ENCODE peak calls at places on chromosomes 11 and 22, in four cellular contexts. K, I, C and P are unnamed samples.

GRCh38 chr11:30432177-30432576 is 109.3 kb downstream of the ARL14EP start:
- DNase-seq in K (no peak), I (no peak), C (no peak), P (no peak)

GRCh38 chr11:99419991-99420390 is 399.2 kb downstream of the CNTN5 start:
- DNase-seq in K (no peak), I (no peak), C (no peak), P (no peak)

GRCh38 chr11:35639591-35640179 is 21.4 kb downstream of the FJX1 start:
- DNase-seq in K (no peak), I (no peak), C (no peak), P (no peak)

GRCh38 chr11:31834237-31834636 is 23.1 kb upstream of the PAX6 start:
- DNase-seq in K (peak), I (no peak), C (no peak), P (no peak)

GRCh38 chr11:63985812-63986155 is 454 bp upstream of the OTUB1 start:
- DNase-seq in K (peak), I (peak), C (peak), P (no peak)

GRCh38 chr22:37566329-37566837 is 6.1 kb downstream of the CDC42EP1 start:
- DNase-seq in K (no peak), I (no peak), C (no peak), P (no peak)

GRCh38 chr11:61004841-61005240 is 33.4 kb downstream of the CD6 start:
- DNase-seq in K (no peak), I (no peak), C (no peak), P (no peak)

GRCh38 chr11:121464352-121464946 is 11.7 kb upstream of the SORL1-AS1 start:
- DNase-seq in K (no peak), I (no peak), C (no peak), P (peak)

GRCh38 chr11:102626686-102627085 is 1.6 kb upstream of the MMP20 start:
- DNase-seq in K (no peak), I (no peak), C (no peak), P (no peak)

GRCh38 chr11:111528557-111528956 is 12.0 kb upstream of the LAYN start:
- DNase-seq in K (no peak), I (no peak), C (no peak), P (no peak)

GRCh38 chr22:19734163-19734562 is 10.8 kb downstream of the GP1BB start:
- DNase-seq in K (no peak), I (no peak), C (no peak), P (no peak)

GRCh38 chr11:27347949-27348879 is 14.8 kb downstream of the CCDC34 start:
- DNase-seq in K (no peak), I (no peak), C (no peak), P (no peak)

GRCh38 chr11:83087035-83087434 is 15.3 kb upstream of the RAB30 start:
- DNase-seq in K (no peak), I (no peak), C (no peak), P (no peak)

GRCh38 chr11:121023848-121024751 is at the start of gene TBCEL:
- DNase-seq in K (peak), I (peak), C (peak), P (peak)

GRCh38 chr11:95584180-95584579 is 205.4 kb downstream of the FAM76B start:
- DNase-seq in K (no peak), I (no peak), C (no peak), P (no peak)

GRCh38 chr11:129881570-129882170 is 13.7 kb downstream of the NFRKB start:
- DNase-seq in K (peak), I (no peak), C (peak), P (no peak)

GRCh38 chr22:27405672-27406388 is 395.7 kb downstream of the MN1 start:
- DNase-seq in K (peak), I (no peak), C (peak), P (peak)

GRCh38 chr11:64170419-64170818 is 4.5 kb upstream of the MACROD1 start:
- DNase-seq in K (no peak), I (no peak), C (no peak), P (no peak)

GRCh38 chr11:61068581-61068980 is 33.7 kb upstream of the CD5 start:
- DNase-seq in K (no peak), I (no peak), C (no peak), P (no peak)

GRCh38 chr11:28464252-28464867 is 356.2 kb downstream of the METTL15 start:
- DNase-seq in K (no peak), I (no peak), C (no peak), P (no peak)

GRCh38 chr22:22935546-22936157 is 48.0 kb downstream of the IGLL5 start:
- DNase-seq in K (peak), I (peak), C (peak), P (no peak)

GRCh38 chr11:75583710-75584658 is 21.9 kb downstream of the SERPINH1 start:
- DNase-seq in K (peak), I (no peak), C (peak), P (no peak)

GRCh38 chr22:37630839-37631435 is 8.5 kb upstream of the SH3BP1 start:
- DNase-seq in K (no peak), I (no peak), C (peak), P (no peak)

GRCh38 chr11:120178441-120179070 is 32.3 kb upstream of the OAF start:
- DNase-seq in K (no peak), I (no peak), C (no peak), P (no peak)

GRCh38 chr11:72932132-72932570 is 117.9 kb downstream of the ATG16L2 start:
- DNase-seq in K (no peak), I (no peak), C (no peak), P (no peak)

GRCh38 chr11:61840371-61840770 is 12.3 kb downstream of the FADS2 start:
- DNase-seq in K (no peak), I (no peak), C (no peak), P (no peak)

GRCh38 chr22:22878801-22879674 is 8.6 kb upstream of the IGLL5 start:
- DNase-seq in K (no peak), I (no peak), C (peak), P (no peak)

GRCh38 chr11:69220581-69221051 is 64.9 kb downstream of the SMIM38 start:
- DNase-seq in K (peak), I (no peak), C (no peak), P (no peak)

GRCh38 chr22:24486501-24486921 is 8.6 kb upstream of the UPB1 start:
- DNase-seq in K (no peak), I (no peak), C (no peak), P (no peak)
- TF ChIP-seq ATF3 in K (no peak), I (no peak), C (peak), P (no peak)

GRCh38 chr11:106121570-106122320 is 44.3 kb downstream of the AASDHPPT start:
- DNase-seq in K (no peak), I (no peak), C (no peak), P (no peak)
- TF ChIP-seq SP1 in K (no peak), I (no peak), C (no peak), P (no peak)

GRCh38 chr22:44534335-44534734 is 36.3 kb upstream of the RTL6 start:
- DNase-seq in K (no peak), I (no peak), C (no peak), P (no peak)

GRCh38 chr22:44530569-44530968 is 32.5 kb upstream of the RTL6 start:
- DNase-seq in K (no peak), I (no peak), C (no peak), P (no peak)

GRCh38 chr22:44530106-44530505 is 32.1 kb upstream of the RTL6 start:
- DNase-seq in K (no peak), I (no peak), C (no peak), P (no peak)

GRCh38 chr22:44531487-44531886 is 33.5 kb upstream of the RTL6 start:
- DNase-seq in K (no peak), I (no peak), C (no peak), P (no peak)

DNA sequence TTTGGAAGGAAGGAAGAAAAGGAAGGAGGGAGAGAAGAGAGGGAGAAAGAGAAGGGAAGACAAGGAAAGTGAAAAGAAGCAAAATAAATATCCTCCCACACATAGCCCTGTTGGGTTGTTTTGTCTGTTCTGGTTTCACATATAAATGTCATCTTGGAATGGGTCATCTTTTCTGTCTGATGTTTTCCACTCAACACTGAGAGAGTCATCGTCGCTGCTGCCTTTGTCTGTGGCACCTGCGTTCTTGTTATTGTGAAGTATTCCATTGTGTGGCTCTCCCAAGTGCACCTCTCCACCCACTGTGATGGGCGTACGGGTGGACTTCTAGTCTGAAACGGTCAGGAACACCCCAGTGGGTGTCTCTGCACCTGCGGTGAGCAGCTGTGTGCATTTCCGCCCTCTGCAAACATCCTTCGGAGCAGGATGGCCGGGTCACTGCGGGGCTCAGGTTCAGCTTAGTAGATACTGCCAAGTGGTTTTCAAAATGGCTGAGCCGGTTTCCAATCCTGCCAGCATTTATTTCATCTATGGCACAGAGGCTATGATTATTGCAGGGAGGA is 34.5 kb upstream of the RTL6 start:
- DNase-seq in K (no peak), I (no peak), C (no peak), P (no peak)
- TF ChIP-seq ATF3 in K (no peak), I (no peak), C (no peak), P (no peak)

DNA sequence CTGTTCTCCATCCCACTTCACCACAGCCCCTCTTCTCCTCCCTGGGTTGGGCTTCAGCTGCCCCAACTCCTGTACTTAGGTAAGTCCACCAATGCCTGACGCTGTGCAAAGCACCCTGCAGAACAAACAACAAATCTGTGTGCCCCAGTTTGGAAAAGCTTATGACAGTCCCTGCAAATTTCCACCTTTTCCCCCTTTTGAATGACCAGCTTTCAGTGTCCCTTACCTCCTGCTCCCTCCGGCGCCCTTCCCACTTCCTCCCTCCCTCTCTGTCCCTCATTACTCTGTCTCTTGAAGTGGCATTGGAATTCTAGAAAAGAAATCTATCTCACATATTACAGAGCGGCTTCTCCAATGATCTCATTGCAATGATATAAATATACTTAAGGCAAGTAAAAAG is 352.9 kb upstream of the B3GAT1 start:
- DNase-seq in K (no peak), I (no peak), C (no peak), P (no peak)
- TF ChIP-seq SP1 in K (no peak), I (no peak), C (no peak), P (no peak)

GRCh38 chr11:7019500-7020182 is 505 bp downstream of the ZNF214 start:
- DNase-seq in K (peak), I (no peak), C (no peak), P (no peak)
- TF ChIP-seq ATF3 in K (no peak), I (no peak), C (no peak), P (no peak)